ENCODE peak calls at places on chromosomes 13 and 19, in seven cellular contexts. One of them, this sample, is unnamed.

GRCh38 chr13:107209811-107210210 is 641.9 kb upstream of the ARGLU1 start:
- DNase-seq in NCI-H1105: no peak
- DNase-seq in OCI-LY7: no peak
- DNase-seq in brain microvascular endothelial cell: no peak
- DNase-seq in mucosa of gallbladder: no peak
- DNase-seq in HuH-7.5: no peak
- DNase-seq in NCI-H1092 treated with DMSO at 0.1 percent for 48 hours: peak
- DNase-seq in this sample: no peak

GRCh38 chr13:51000576-51001260 is 91.1 kb downstream of the RNASEH2B start:
- DNase-seq in HuH-7.5: no peak
- DNase-seq in OCI-LY7: no peak
- DNase-seq in NCI-H1105: peak
- DNase-seq in mucosa of gallbladder: no peak
- DNase-seq in NCI-H1092 treated with DMSO at 0.1 percent for 48 hours: peak
- DNase-seq in brain microvascular endothelial cell: no peak
- DNase-seq in this sample: no peak

GRCh38 chr13:114009590-114010400 is 35.9 kb upstream of the C13orf46 start:
- DNase-seq in mucosa of gallbladder: no peak
- DNase-seq in NCI-H1092 treated with DMSO at 0.1 percent for 48 hours: no peak
- DNase-seq in NCI-H1105: no peak
- DNase-seq in OCI-LY7: no peak
- DNase-seq in HuH-7.5: no peak
- DNase-seq in brain microvascular endothelial cell: no peak
- DNase-seq in this sample: no peak

GRCh38 chr13:108342369-108343289 is 73.1 kb downstream of the TNFSF13B start:
- DNase-seq in NCI-H1092 treated with DMSO at 0.1 percent for 48 hours: peak
- DNase-seq in NCI-H1105: peak
- DNase-seq in OCI-LY7: no peak
- DNase-seq in mucosa of gallbladder: no peak
- DNase-seq in HuH-7.5: no peak
- DNase-seq in brain microvascular endothelial cell: peak
- DNase-seq in this sample: no peak

GRCh38 chr13:22162889-22163288 is 492.0 kb downstream of the FGF9 start:
- DNase-seq in brain microvascular endothelial cell: no peak
- DNase-seq in HuH-7.5: no peak
- DNase-seq in NCI-H1092 treated with DMSO at 0.1 percent for 48 hours: no peak
- DNase-seq in OCI-LY7: no peak
- DNase-seq in NCI-H1105: no peak
- DNase-seq in mucosa of gallbladder: no peak
- DNase-seq in this sample: no peak

GRCh38 chr13:46592410-46592809 is 39.4 kb downstream of the LRCH1 start:
- DNase-seq in brain microvascular endothelial cell: no peak
- DNase-seq in HuH-7.5: no peak
- DNase-seq in NCI-H1092 treated with DMSO at 0.1 percent for 48 hours: no peak
- DNase-seq in NCI-H1105: no peak
- DNase-seq in OCI-LY7: no peak
- DNase-seq in mucosa of gallbladder: no peak
- DNase-seq in this sample: no peak

GRCh38 chr13:44796597-44797517 is 192.4 kb downstream of the NUFIP1 start:
- DNase-seq in NCI-H1105: no peak
- DNase-seq in OCI-LY7: no peak
- DNase-seq in mucosa of gallbladder: no peak
- DNase-seq in brain microvascular endothelial cell: no peak
- DNase-seq in NCI-H1092 treated with DMSO at 0.1 percent for 48 hours: peak
- DNase-seq in HuH-7.5: no peak
- DNase-seq in this sample: no peak

GRCh38 chr13:28586585-28587540 is 72.1 kb upstream of the POMP start:
- DNase-seq in mucosa of gallbladder: no peak
- DNase-seq in NCI-H1105: no peak
- DNase-seq in NCI-H1092 treated with DMSO at 0.1 percent for 48 hours: no peak
- DNase-seq in brain microvascular endothelial cell: no peak
- DNase-seq in HuH-7.5: no peak
- DNase-seq in OCI-LY7: no peak
- DNase-seq in this sample: no peak

GRCh38 chr19:32818536-32818935 is 51.0 kb downstream of the SLC7A9 start:
- DNase-seq in mucosa of gallbladder: no peak
- DNase-seq in OCI-LY7: no peak
- DNase-seq in HuH-7.5: no peak
- DNase-seq in NCI-H1105: no peak
- DNase-seq in NCI-H1092 treated with DMSO at 0.1 percent for 48 hours: no peak
- DNase-seq in brain microvascular endothelial cell: no peak
- DNase-seq in this sample: no peak

GRCh38 chr13:67742478-67742877 is 512.3 kb upstream of the PCDH9 start:
- DNase-seq in NCI-H1092 treated with DMSO at 0.1 percent for 48 hours: no peak
- DNase-seq in OCI-LY7: no peak
- DNase-seq in mucosa of gallbladder: no peak
- DNase-seq in NCI-H1105: no peak
- DNase-seq in brain microvascular endothelial cell: no peak
- DNase-seq in HuH-7.5: no peak
- DNase-seq in this sample: no peak

GRCh38 chr19:46186101-46186716 is 38.2 kb downstream of the IGFL2 start:
- DNase-seq in mucosa of gallbladder: no peak
- DNase-seq in NCI-H1092 treated with DMSO at 0.1 percent for 48 hours: no peak
- DNase-seq in HuH-7.5: no peak
- DNase-seq in OCI-LY7: no peak
- DNase-seq in brain microvascular endothelial cell: no peak
- DNase-seq in NCI-H1105: no peak
- DNase-seq in this sample: no peak

GRCh38 chr19:47257411-47258169 is 1.3 kb downstream of the CCDC9 start:
- DNase-seq in NCI-H1105: peak
- DNase-seq in NCI-H1092 treated with DMSO at 0.1 percent for 48 hours: no peak
- DNase-seq in OCI-LY7: no peak
- DNase-seq in brain microvascular endothelial cell: no peak
- DNase-seq in mucosa of gallbladder: no peak
- DNase-seq in HuH-7.5: no peak
- DNase-seq in this sample: no peak

GRCh38 chr19:3479177-3479818 is 1.0 kb downstream of the SMIM24 start:
- DNase-seq in brain microvascular endothelial cell: no peak
- DNase-seq in NCI-H1105: no peak
- DNase-seq in HuH-7.5: no peak
- DNase-seq in mucosa of gallbladder: peak
- DNase-seq in NCI-H1092 treated with DMSO at 0.1 percent for 48 hours: no peak
- DNase-seq in OCI-LY7: peak
- DNase-seq in this sample: peak

GRCh38 chr19:38004505-38005223 is 97.7 kb downstream of the SIPA1L3 start:
- DNase-seq in NCI-H1092 treated with DMSO at 0.1 percent for 48 hours: peak
- DNase-seq in NCI-H1105: peak
- DNase-seq in brain microvascular endothelial cell: peak
- DNase-seq in HuH-7.5: no peak
- DNase-seq in OCI-LY7: peak
- DNase-seq in mucosa of gallbladder: peak
- DNase-seq in this sample: no peak

GRCh38 chr13:112772539-112772909 is 82.7 kb downstream of the ATP11A start:
- DNase-seq in NCI-H1105: no peak
- DNase-seq in OCI-LY7: no peak
- DNase-seq in brain microvascular endothelial cell: no peak
- DNase-seq in mucosa of gallbladder: no peak
- DNase-seq in HuH-7.5: no peak
- DNase-seq in NCI-H1092 treated with DMSO at 0.1 percent for 48 hours: no peak
- DNase-seq in this sample: no peak

GRCh38 chr13:25469179-25469545 is 97.4 kb downstream of the ATP8A2 start:
- DNase-seq in NCI-H1092 treated with DMSO at 0.1 percent for 48 hours: peak
- DNase-seq in mucosa of gallbladder: no peak
- DNase-seq in HuH-7.5: no peak
- DNase-seq in OCI-LY7: no peak
- DNase-seq in brain microvascular endothelial cell: no peak
- DNase-seq in NCI-H1105: no peak
- DNase-seq in this sample: no peak

GRCh38 chr19:1725100-1726064 is 27.9 kb upstream of the ONECUT3 start:
- DNase-seq in NCI-H1105: peak
- DNase-seq in HuH-7.5: peak
- DNase-seq in mucosa of gallbladder: peak
- DNase-seq in OCI-LY7: no peak
- DNase-seq in brain microvascular endothelial cell: no peak
- DNase-seq in NCI-H1092 treated with DMSO at 0.1 percent for 48 hours: peak
- DNase-seq in this sample: peak

GRCh38 chr19:3066482-3067049 is 4.3 kb upstream of the TLE5 start:
- DNase-seq in NCI-H1092 treated with DMSO at 0.1 percent for 48 hours: no peak
- DNase-seq in brain microvascular endothelial cell: no peak
- DNase-seq in NCI-H1105: no peak
- DNase-seq in HuH-7.5: no peak
- DNase-seq in mucosa of gallbladder: no peak
- DNase-seq in OCI-LY7: no peak
- DNase-seq in this sample: no peak

GRCh38 chr13:70188567-70188966 is 80.3 kb upstream of the KLHL1 start:
- DNase-seq in NCI-H1092 treated with DMSO at 0.1 percent for 48 hours: no peak
- DNase-seq in HuH-7.5: no peak
- DNase-seq in mucosa of gallbladder: peak
- DNase-seq in brain microvascular endothelial cell: no peak
- DNase-seq in NCI-H1105: no peak
- DNase-seq in OCI-LY7: no peak
- DNase-seq in this sample: no peak

GRCh38 chr13:71866173-71867091 is 572 bp downstream of the DACH1 start:
- DNase-seq in brain microvascular endothelial cell: peak
- DNase-seq in NCI-H1092 treated with DMSO at 0.1 percent for 48 hours: peak
- DNase-seq in OCI-LY7: no peak
- DNase-seq in HuH-7.5: peak
- DNase-seq in mucosa of gallbladder: no peak
- DNase-seq in NCI-H1105: no peak
- DNase-seq in this sample: no peak

GRCh38 chr13:60335531-60335930 is 61.5 kb upstream of the TDRD3 start:
- DNase-seq in NCI-H1092 treated with DMSO at 0.1 percent for 48 hours: peak
- DNase-seq in OCI-LY7: peak
- DNase-seq in mucosa of gallbladder: no peak
- DNase-seq in NCI-H1105: peak
- DNase-seq in brain microvascular endothelial cell: no peak
- DNase-seq in HuH-7.5: no peak
- DNase-seq in this sample: no peak

GRCh38 chr19:958967-959685 is 25.0 kb upstream of the WDR18 start:
- DNase-seq in mucosa of gallbladder: no peak
- DNase-seq in NCI-H1105: no peak
- DNase-seq in OCI-LY7: no peak
- DNase-seq in HuH-7.5: peak
- DNase-seq in NCI-H1092 treated with DMSO at 0.1 percent for 48 hours: no peak
- DNase-seq in brain microvascular endothelial cell: peak
- DNase-seq in this sample: peak

GRCh38 chr19:5805465-5806132 is 732 bp downstream of the NRTN start:
- DNase-seq in brain microvascular endothelial cell: peak
- DNase-seq in NCI-H1092 treated with DMSO at 0.1 percent for 48 hours: peak
- DNase-seq in mucosa of gallbladder: peak
- DNase-seq in NCI-H1105: peak
- DNase-seq in HuH-7.5: peak
- DNase-seq in OCI-LY7: peak
- DNase-seq in this sample: peak

GRCh38 chr13:99312493-99312883 is 5.3 kb upstream of the GPR183 start:
- DNase-seq in NCI-H1092 treated with DMSO at 0.1 percent for 48 hours: no peak
- DNase-seq in NCI-H1105: no peak
- DNase-seq in HuH-7.5: no peak
- DNase-seq in brain microvascular endothelial cell: peak
- DNase-seq in OCI-LY7: no peak
- DNase-seq in mucosa of gallbladder: peak
- DNase-seq in this sample: no peak

GRCh38 chr13:111036665-111037064 is 78.4 kb upstream of the ARHGEF7 start:
- DNase-seq in NCI-H1092 treated with DMSO at 0.1 percent for 48 hours: no peak
- DNase-seq in NCI-H1105: no peak
- DNase-seq in OCI-LY7: no peak
- DNase-seq in brain microvascular endothelial cell: no peak
- DNase-seq in mucosa of gallbladder: no peak
- DNase-seq in HuH-7.5: no peak
- DNase-seq in this sample: no peak

GRCh38 chr19:48859711-48860572 is 8.5 kb downstream of the PLEKHA4 start:
- DNase-seq in NCI-H1092 treated with DMSO at 0.1 percent for 48 hours: no peak
- DNase-seq in mucosa of gallbladder: peak
- DNase-seq in OCI-LY7: no peak
- DNase-seq in brain microvascular endothelial cell: no peak
- DNase-seq in HuH-7.5: peak
- DNase-seq in NCI-H1105: no peak
- DNase-seq in this sample: no peak

GRCh38 chr13:43005460-43006236 is 13.6 kb upstream of the EPSTI1 start:
- DNase-seq in mucosa of gallbladder: no peak
- DNase-seq in NCI-H1092 treated with DMSO at 0.1 percent for 48 hours: no peak
- DNase-seq in OCI-LY7: no peak
- DNase-seq in NCI-H1105: no peak
- DNase-seq in brain microvascular endothelial cell: no peak
- DNase-seq in HuH-7.5: no peak
- DNase-seq in this sample: no peak

GRCh38 chr19:3179739-3180293 is 1.2 kb downstream of the S1PR4 start:
- DNase-seq in mucosa of gallbladder: no peak
- DNase-seq in HuH-7.5: no peak
- DNase-seq in NCI-H1105: no peak
- DNase-seq in NCI-H1092 treated with DMSO at 0.1 percent for 48 hours: no peak
- DNase-seq in brain microvascular endothelial cell: no peak
- DNase-seq in OCI-LY7: peak
- DNase-seq in this sample: peak

GRCh38 chr13:47696677-47697076 is 304.4 kb downstream of the SUCLA2 start:
- DNase-seq in brain microvascular endothelial cell: no peak
- DNase-seq in HuH-7.5: no peak
- DNase-seq in NCI-H1092 treated with DMSO at 0.1 percent for 48 hours: no peak
- DNase-seq in NCI-H1105: no peak
- DNase-seq in mucosa of gallbladder: no peak
- DNase-seq in OCI-LY7: no peak
- DNase-seq in this sample: no peak